ENCODE peak calls at places on chromosomes 11 and 22, in eight cellular contexts. J is NT2/D1, F is breast epithelium, W is amygdala, B is H54, T is NCI-H82, X is HFFc6, E is HCT116. M is an unnamed sample.

GRCh38 chr11:68037481-68038225 is 1.2 kb upstream of the TCIRG1 start:
- DNase-seq in J (no peak), E (no peak), X (no peak), W (no peak), T (no peak), F (no peak), B (no peak), M (no peak)

GRCh38 chr11:44186531-44186930 is 91.1 kb downstream of the EXT2 start:
- DNase-seq in X (no peak), B (no peak), T (no peak), F (no peak), J (no peak), W (no peak), E (no peak), M (no peak)

GRCh38 chr11:20055312-20055711 is 105.0 kb downstream of the DBX1 start:
- DNase-seq in E (no peak), T (no peak), F (no peak), B (no peak), W (no peak), J (no peak), X (no peak), M (no peak)

GRCh38 chr11:60984149-60984548 is 12.7 kb downstream of the CD6 start:
- DNase-seq in J (no peak), E (no peak), F (no peak), T (no peak), W (no peak), B (no peak), X (no peak), M (no peak)

GRCh38 chr22:27554106-27554814 is 247.3 kb downstream of the MN1 start:
- DNase-seq in B (no peak), T (peak), F (no peak), X (no peak), W (no peak), E (no peak), J (no peak), M (no peak)

GRCh38 chr22:50470491-50470890 is 4.3 kb downstream of the SBF1 start:
- DNase-seq in W (no peak), T (no peak), B (no peak), J (no peak), E (no peak), F (no peak), X (no peak), M (no peak)

GRCh38 chr11:64560941-64561340 is 30.1 kb upstream of the SLC22A12 start:
- DNase-seq in F (no peak), T (no peak), J (no peak), W (no peak), B (no peak), X (no peak), E (no peak), M (no peak)

GRCh38 chr11:134725211-134725610 is 313.2 kb upstream of the B3GAT1 start:
- DNase-seq in E (no peak), F (no peak), T (no peak), X (no peak), J (no peak), W (no peak), B (no peak), M (no peak)

GRCh38 chr11:44776840-44777536 is 50.2 kb downstream of the TSPAN18 start:
- DNase-seq in T (no peak), F (no peak), X (no peak), J (no peak), B (no peak), W (no peak), E (no peak), M (no peak)